ENCODE peak calls at places on chromosomes 1 and 21, in eight cellular contexts. O, D, H, Q, U, J, L and G are unnamed samples.

GRCh38 chr1:16367968-16368910 is 1.2 kb downstream of the SZRD1 start:
- DNase-seq in Q (peak), U (no peak), J (no peak), O (no peak), L (no peak), H (peak), D (peak), G (no peak)

GRCh38 chr21:33732038-33732437 is 89.7 kb downstream of the ITSN1 start:
- DNase-seq in Q (no peak), U (no peak), D (no peak), J (no peak), O (no peak), L (no peak), H (no peak), G (no peak)

GRCh38 chr1:18955442-18956188 is 861 bp downstream of the IFFO2 start:
- DNase-seq in L (no peak), H (no peak), J (peak), O (peak), Q (peak), U (no peak), D (peak), G (peak)

GRCh38 chr21:31255846-31256395 is 88.1 kb downstream of the TIAM1 start:
- DNase-seq in U (no peak), D (no peak), O (no peak), Q (no peak), J (no peak), L (no peak), H (no peak), G (no peak)

GRCh38 chr1:90371106-90371813 is 345.8 kb downstream of the BARHL2 start:
- DNase-seq in Q (no peak), H (peak), L (no peak), D (no peak), U (no peak), O (no peak), J (no peak), G (no peak)

GRCh38 chr1:112478314-112478713 is 30.5 kb upstream of the WNT2B start:
- DNase-seq in U (no peak), L (no peak), D (no peak), Q (no peak), O (no peak), J (no peak), H (no peak), G (no peak)

GRCh38 chr1:94806451-94806861 is 13.7 kb upstream of the SLC44A3 start:
- DNase-seq in L (peak), D (no peak), H (peak), J (no peak), O (no peak), U (no peak), Q (no peak), G (no peak)

GRCh38 chr1:81803423-81804103 is 2.8 kb downstream of the ADGRL2 start:
- DNase-seq in U (no peak), D (no peak), O (no peak), L (no peak), J (no peak), Q (no peak), H (peak), G (peak)

GRCh38 chr1:238624786-238625185 is 734.1 kb upstream of the ZP4 start:
- DNase-seq in J (no peak), L (no peak), O (no peak), U (no peak), D (no peak), H (no peak), Q (no peak), G (no peak)

GRCh38 chr1:225917536-225917935 is 6.5 kb downstream of the PYCR2 start:
- DNase-seq in L (no peak), O (no peak), D (no peak), Q (peak), J (no peak), H (no peak), U (no peak), G (no peak)

GRCh38 chr1:109598655-109599054 is 20.8 kb downstream of the GNAT2 start:
- DNase-seq in U (no peak), O (no peak), Q (no peak), L (no peak), J (no peak), H (no peak), D (no peak), G (no peak)

GRCh38 chr1:11337536-11338350 is 64.7 kb downstream of the UBIAD1 start:
- DNase-seq in J (peak), L (no peak), U (no peak), H (peak), D (peak), O (peak), Q (peak), G (peak)

GRCh38 chr1:156816561-156817328 is at the start of gene SH2D2A:
- DNase-seq in J (no peak), D (peak), U (no peak), L (peak), H (no peak), O (peak), Q (peak), G (peak)

GRCh38 chr1:42613803-42614131 is 44.5 kb upstream of the PPIH start:
- DNase-seq in H (no peak), J (no peak), D (no peak), Q (no peak), L (no peak), U (no peak), O (no peak), G (no peak)

GRCh38 chr1:208119225-208119606 is 125.0 kb downstream of the PLXNA2 start:
- DNase-seq in Q (no peak), L (no peak), J (no peak), H (no peak), O (no peak), D (no peak), U (no peak), G (no peak)

GRCh38 chr1:22416555-22417454 is 34.8 kb upstream of the ZBTB40 start:
- DNase-seq in J (peak), U (no peak), Q (peak), L (no peak), H (peak), D (peak), O (peak), G (peak)

GRCh38 chr1:27445177-27445936 is 44.6 kb downstream of the WASF2 start:
- DNase-seq in L (no peak), O (no peak), Q (no peak), J (no peak), D (peak), U (no peak), H (no peak), G (peak)

GRCh38 chr1:170929412-170929834 is 5.9 kb upstream of the MROH9 start:
- DNase-seq in D (no peak), H (no peak), U (no peak), O (no peak), J (no peak), L (no peak), Q (no peak), G (no peak)

GRCh38 chr1:50027794-50028193 is 4.0 kb upstream of the AGBL4 start:
- DNase-seq in O (no peak), U (no peak), L (no peak), D (no peak), J (no peak), Q (no peak), H (no peak), G (no peak)

GRCh38 chr1:154760469-154760933 is 109.6 kb downstream of the KCNN3 start:
- DNase-seq in Q (peak), O (peak), H (no peak), L (no peak), J (peak), D (peak), U (no peak), G (peak)
- TF ChIP-seq CTCF in Q (peak), O (peak), H (peak), L (peak), J (peak), D (peak), U (peak), G (peak)

DNA sequence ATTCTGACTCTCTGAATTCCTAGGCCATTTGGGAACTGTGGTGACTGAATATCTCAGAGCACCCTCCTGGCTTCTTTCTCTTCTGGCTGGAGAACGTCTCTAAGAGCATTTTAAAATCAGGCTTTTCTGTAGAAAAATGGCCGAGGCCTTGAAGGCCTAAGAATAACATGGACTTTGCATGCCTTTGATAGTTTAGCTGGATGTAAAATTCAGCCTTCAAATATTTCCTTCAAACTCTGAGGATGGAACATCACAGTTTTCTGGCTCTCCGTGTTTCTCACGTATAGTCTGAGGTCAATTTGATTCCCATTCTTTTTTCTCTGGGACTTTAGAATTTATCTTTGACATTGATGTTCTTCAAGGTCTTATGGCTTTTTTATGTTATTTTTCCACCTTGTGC is 34.0 kb downstream of the ARHGEF16 start:
- DNase-seq in Q (no peak), O (no peak), J (no peak), D (no peak), U (no peak), L (no peak), H (no peak), G (no peak)
- TF ChIP-seq CTCF in Q (no peak), O (no peak), J (no peak), D (no peak), U (no peak), L (no peak), H (no peak), G (no peak)

DNA sequence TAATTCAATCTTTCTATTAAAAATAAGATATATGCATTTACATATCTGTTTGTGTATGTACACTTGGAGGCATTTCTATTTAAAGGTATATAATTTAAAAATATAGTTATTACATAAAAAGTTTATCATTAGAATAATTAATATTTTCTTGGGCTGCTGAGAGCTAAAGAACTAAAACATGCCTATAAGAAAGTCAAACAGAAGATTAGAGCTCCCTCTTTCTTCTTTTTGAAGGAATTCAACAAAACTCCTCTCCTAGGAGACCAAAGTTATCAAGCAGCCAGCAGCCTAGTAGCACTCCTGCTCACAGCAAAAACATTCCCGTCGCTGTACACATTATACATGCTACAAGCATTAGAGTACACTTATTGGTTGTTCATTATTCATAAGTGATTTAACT is 216.5 kb downstream of the VAV3 start:
- DNase-seq in U (no peak), L (no peak), J (no peak), Q (peak), D (peak), H (peak), O (no peak), G (no peak)
- TF ChIP-seq CTCF in U (no peak), L (peak), J (peak), Q (peak), D (peak), H (peak), O (peak), G (no peak)

GRCh38 chr1:236744533-236744932 is 50.6 kb upstream of the MTR start:
- DNase-seq in J (no peak), O (no peak), U (no peak), Q (no peak), L (no peak), H (no peak), D (no peak), G (no peak)

GRCh38 chr1:236748471-236748870 is 46.6 kb upstream of the MTR start:
- DNase-seq in U (no peak), D (peak), O (no peak), J (no peak), Q (no peak), H (no peak), L (no peak), G (no peak)

GRCh38 chr1:236747311-236747956 is 47.7 kb upstream of the MTR start:
- DNase-seq in O (no peak), L (no peak), D (no peak), H (no peak), U (no peak), Q (no peak), J (no peak), G (no peak)

GRCh38 chr1:236750928-236751327 is 44.2 kb upstream of the MTR start:
- DNase-seq in H (no peak), Q (no peak), O (no peak), J (no peak), L (no peak), D (no peak), U (no peak), G (no peak)

DNA sequence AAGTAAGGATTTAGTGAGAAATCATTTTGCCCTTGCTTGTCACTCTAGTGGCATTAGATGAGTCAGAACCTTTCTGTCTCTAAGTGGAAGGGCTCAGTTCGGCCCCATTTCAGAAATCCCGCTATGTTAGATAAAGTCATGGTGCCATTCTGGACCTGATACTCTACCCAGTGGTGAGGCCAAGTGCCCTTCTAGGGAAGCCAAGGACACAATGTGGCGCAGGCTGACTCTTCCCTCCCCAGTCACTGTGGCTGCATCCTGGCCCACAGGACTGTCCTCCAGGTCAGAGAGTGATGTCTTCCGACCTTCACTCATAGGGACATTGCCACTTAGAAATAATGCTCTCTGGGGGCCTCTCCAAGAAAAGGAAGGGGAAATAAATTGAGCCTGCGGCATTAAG is 48.3 kb upstream of the MTR start:
- DNase-seq in H (no peak), Q (no peak), J (no peak), O (no peak), U (no peak), L (no peak), D (no peak), G (no peak)
- TF ChIP-seq CTCF in H (no peak), Q (no peak), J (no peak), O (no peak), U (no peak), L (no peak), D (no peak), G (no peak)

GRCh38 chr1:248593226-248593625 is 4.3 kb downstream of the OR2T10 start:
- DNase-seq in L (no peak), O (no peak), J (no peak), Q (no peak), H (no peak), U (no peak), D (no peak), G (no peak)

GRCh38 chr1:248592655-248593054 is 4.8 kb downstream of the OR2T10 start:
- DNase-seq in O (no peak), Q (no peak), J (no peak), D (no peak), U (no peak), L (no peak), H (no peak), G (no peak)

GRCh38 chr1:248585266-248585665 is 10.7 kb upstream of the OR2T34 start:
- DNase-seq in Q (no peak), H (no peak), L (no peak), O (no peak), U (no peak), J (no peak), D (no peak), G (no peak)

GRCh38 chr1:248589334-248589733 is 8.2 kb downstream of the OR2T10 start:
- DNase-seq in H (no peak), L (no peak), Q (no peak), U (no peak), D (no peak), O (no peak), J (no peak), G (no peak)

DNA sequence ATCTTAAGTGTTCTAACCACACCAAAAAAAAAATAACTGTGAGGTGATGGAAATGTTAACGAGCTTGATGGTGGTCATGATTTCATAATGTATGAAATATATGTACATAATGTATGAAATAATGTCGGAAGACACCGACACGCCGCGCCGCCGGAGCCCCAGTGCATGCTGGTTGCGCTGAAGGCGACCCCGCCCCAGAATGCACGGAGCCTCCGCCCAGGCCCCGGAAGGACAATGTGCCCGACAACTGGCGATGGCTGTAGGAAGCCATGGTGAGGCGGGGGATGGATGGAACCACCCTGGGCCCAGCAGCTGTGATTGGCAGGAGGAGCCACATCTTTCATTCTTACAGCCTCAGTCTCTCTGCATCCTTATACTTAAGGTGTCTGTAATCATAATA is 7.4 kb downstream of the OR2T10 start:
- DNase-seq in O (no peak), Q (no peak), D (no peak), L (no peak), H (no peak), U (no peak), J (no peak), G (no peak)
- TF ChIP-seq CTCF in O (no peak), Q (no peak), D (no peak), L (no peak), H (no peak), U (no peak), J (no peak), G (no peak)

GRCh38 chr1:65063025-65063424 is 85.0 kb upstream of the AK4 start:
- DNase-seq in L (no peak), O (no peak), Q (no peak), H (no peak), U (no peak), J (no peak), D (peak), G (peak)
- TF ChIP-seq CTCF in L (no peak), O (peak), Q (peak), H (no peak), U (no peak), J (peak), D (peak), G (no peak)

GRCh38 chr21:22965455-22966125 is 1967.4 kb downstream of the NCAM2 start:
- DNase-seq in O (no peak), U (no peak), D (no peak), J (no peak), L (no peak), H (no peak), Q (no peak), G (no peak)
- TF ChIP-seq CTCF in O (no peak), U (no peak), D (no peak), J (no peak), L (no peak), H (no peak), Q (no peak), G (no peak)

GRCh38 chr1:233211595-233211994 is 83.9 kb downstream of the PCNX2 start:
- DNase-seq in D (no peak), J (no peak), Q (no peak), L (no peak), O (no peak), H (no peak), U (no peak), G (no peak)

DNA sequence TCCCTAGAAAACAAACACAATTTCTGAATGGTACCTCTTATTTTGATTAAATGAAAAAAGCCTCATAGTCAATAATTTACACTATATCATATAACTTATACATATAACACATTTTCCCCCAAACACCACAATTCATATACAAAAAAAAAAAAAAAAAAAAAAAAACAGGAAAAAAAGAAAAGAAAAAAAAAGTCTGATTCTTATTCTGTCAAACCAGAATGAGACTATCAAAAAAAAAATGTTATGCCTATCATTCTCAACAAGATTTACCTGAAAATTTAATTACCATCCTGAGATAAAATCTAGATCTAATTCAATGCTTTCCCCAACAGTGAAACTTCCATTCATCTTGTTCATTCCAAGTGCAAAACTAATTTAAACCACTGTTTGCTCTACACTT is 86.8 kb downstream of the PCNX2 start:
- DNase-seq in L (no peak), H (no peak), Q (no peak), J (no peak), U (no peak), D (no peak), O (no peak), G (no peak)
- TF ChIP-seq CTCF in L (no peak), H (no peak), Q (no peak), J (no peak), U (no peak), D (no peak), O (no peak), G (no peak)